ENCODE peak calls at places on chromosome 22, in eight cellular contexts. U is HL-60, V is tibial nerve, C is cardiac muscle cell, Q is AG09309, H is cardiac fibroblast, I is vagina, Y is body of pancreas. G is an unnamed sample.

GRCh38 chr22:31082606-31083376 is 1.7 kb downstream of the SMTN start:
- DNase-seq in U (peak), V (peak), C (peak), Q (no peak), H (peak), I (no peak), Y (peak), G (peak)

GRCh38 chr22:24402460-24403192 is 24.8 kb upstream of the ADORA2A start:
- DNase-seq in U (peak), V (peak), C (peak), Q (peak), H (peak), I (no peak), Y (peak), G (peak)

GRCh38 chr22:31348766-31349165 is 2.6 kb upstream of the PATZ1 start:
- DNase-seq in U (no peak), V (no peak), C (no peak), Q (no peak), H (no peak), I (no peak), Y (no peak), G (no peak)

GRCh38 chr22:29617922-29618629 is 14.6 kb downstream of the NF2 start:
- DNase-seq in U (no peak), V (no peak), C (peak), Q (no peak), H (peak), I (no peak), Y (no peak), G (peak)

GRCh38 chr22:47379037-47379436 is 616.6 kb downstream of the TBC1D22A start:
- DNase-seq in U (no peak), V (no peak), C (no peak), Q (no peak), H (no peak), I (no peak), Y (no peak), G (no peak)

GRCh38 chr22:28373841-28374240 is 305.8 kb downstream of the TTC28 start:
- DNase-seq in U (no peak), V (no peak), C (no peak), Q (no peak), H (peak), I (no peak), Y (no peak), G (peak)

GRCh38 chr22:26921726-26922125 is 264.3 kb downstream of the MIAT start:
- DNase-seq in U (no peak), V (no peak), C (no peak), Q (no peak), H (no peak), I (no peak), Y (no peak), G (no peak)

GRCh38 chr22:50585781-50586180 is 3.1 kb upstream of the CHKB start:
- DNase-seq in U (no peak), V (no peak), C (no peak), Q (no peak), H (no peak), I (no peak), Y (no peak), G (no peak)

GRCh38 chr22:29780781-29781676 is 13.9 kb downstream of the UQCR10 start:
- DNase-seq in U (no peak), V (no peak), C (no peak), Q (peak), H (peak), I (no peak), Y (no peak), G (peak)

GRCh38 chr22:35299217-35299716 is 427 bp upstream of the TOM1 start:
- DNase-seq in U (no peak), V (no peak), C (no peak), Q (no peak), H (peak), I (no peak), Y (no peak), G (peak)

GRCh38 chr22:25403752-25404471 is 160.6 kb upstream of the GRK3 start:
- DNase-seq in U (peak), V (no peak), C (peak), Q (peak), H (peak), I (peak), Y (no peak), G (peak)

GRCh38 chr22:47757741-47758140 is 995.3 kb downstream of the TBC1D22A start:
- DNase-seq in U (no peak), V (no peak), C (no peak), Q (no peak), H (no peak), I (no peak), Y (no peak), G (peak)

GRCh38 chr22:43851979-43852307 is 10.4 kb downstream of the SULT4A1 start:
- DNase-seq in U (no peak), V (no peak), C (no peak), Q (no peak), H (no peak), I (no peak), Y (no peak), G (no peak)

GRCh38 chr22:26428515-26429457 is at the start of gene ASPHD2:
- DNase-seq in U (peak), V (peak), C (peak), Q (no peak), H (peak), I (no peak), Y (peak), G (peak)

GRCh38 chr22:22720201-22720723 is 75.8 kb downstream of the GGTLC2 start:
- DNase-seq in U (peak), V (peak), C (no peak), Q (no peak), H (peak), I (no peak), Y (no peak), G (peak)

GRCh38 chr22:24937114-24937513 is 9.4 kb downstream of the LHFPL7 start:
- DNase-seq in U (peak), V (no peak), C (peak), Q (no peak), H (peak), I (no peak), Y (no peak), G (peak)

GRCh38 chr22:30781271-30781875 is 86.7 kb downstream of the OSBP2 start:
- DNase-seq in U (no peak), V (no peak), C (no peak), Q (no peak), H (no peak), I (no peak), Y (no peak), G (no peak)

GRCh38 chr22:26912985-26913384 is 255.6 kb downstream of the MIAT start:
- DNase-seq in U (no peak), V (no peak), C (no peak), Q (no peak), H (no peak), I (no peak), Y (no peak), G (no peak)

GRCh38 chr22:30000566-30000965 is 79.7 kb upstream of the HORMAD2 start:
- DNase-seq in U (no peak), V (no peak), C (no peak), Q (no peak), H (no peak), I (no peak), Y (no peak), G (no peak)

GRCh38 chr22:50269573-50270301 is 443 bp downstream of the MAPK11 start:
- DNase-seq in U (no peak), V (no peak), C (peak), Q (no peak), H (peak), I (no peak), Y (no peak), G (no peak)

GRCh38 chr22:28711820-28712777 is 29.5 kb downstream of the CHEK2 start:
- DNase-seq in U (no peak), V (peak), C (no peak), Q (peak), H (peak), I (no peak), Y (no peak), G (peak)

GRCh38 chr22:23251445-23252093 is 71.3 kb downstream of the BCR start:
- DNase-seq in U (no peak), V (no peak), C (no peak), Q (no peak), H (no peak), I (no peak), Y (peak), G (no peak)

DNA sequence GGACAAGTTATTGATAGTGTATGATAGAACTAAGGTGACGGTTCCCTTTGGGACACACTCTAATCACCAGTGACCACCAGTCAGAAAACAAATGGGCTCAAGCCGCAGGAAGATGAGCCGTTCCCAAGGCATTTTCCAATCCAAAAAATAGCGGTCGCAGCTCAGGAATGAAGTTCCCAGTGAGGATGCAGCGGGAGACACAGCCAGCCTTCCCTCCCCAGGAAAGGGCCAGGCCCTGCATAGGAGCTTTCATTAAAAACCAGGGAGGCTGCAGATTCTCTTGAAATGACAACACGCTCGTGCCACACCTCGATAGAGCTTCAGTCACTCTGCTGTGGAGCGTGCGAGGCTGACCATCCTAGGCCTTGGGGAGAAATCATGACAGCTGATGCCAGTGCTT is 65.8 kb upstream of the WNT7B start:
- DNase-seq in U (no peak), V (no peak), C (no peak), Q (no peak), H (no peak), I (no peak), Y (peak), G (no peak)
- H3K4me3 ChIP-seq in U (no peak), V (no peak), C (no peak), Q (no peak), H (no peak), I (peak), Y (no peak), G (no peak)

GRCh38 chr22:45963821-45964220 is 13.1 kb downstream of the WNT7B start:
- DNase-seq in U (no peak), V (no peak), C (no peak), Q (no peak), H (no peak), I (no peak), Y (no peak), G (no peak)

GRCh38 chr22:45964926-45965564 is 11.9 kb downstream of the WNT7B start:
- DNase-seq in U (no peak), V (no peak), C (no peak), Q (no peak), H (no peak), I (no peak), Y (no peak), G (no peak)

GRCh38 chr22:45965565-45965962 is 11.4 kb downstream of the WNT7B start:
- DNase-seq in U (no peak), V (no peak), C (no peak), Q (no peak), H (no peak), I (no peak), Y (no peak), G (no peak)

GRCh38 chr22:45962756-45963155 is 14.2 kb downstream of the WNT7B start:
- DNase-seq in U (no peak), V (no peak), C (no peak), Q (no peak), H (no peak), I (no peak), Y (no peak), G (no peak)

DNA sequence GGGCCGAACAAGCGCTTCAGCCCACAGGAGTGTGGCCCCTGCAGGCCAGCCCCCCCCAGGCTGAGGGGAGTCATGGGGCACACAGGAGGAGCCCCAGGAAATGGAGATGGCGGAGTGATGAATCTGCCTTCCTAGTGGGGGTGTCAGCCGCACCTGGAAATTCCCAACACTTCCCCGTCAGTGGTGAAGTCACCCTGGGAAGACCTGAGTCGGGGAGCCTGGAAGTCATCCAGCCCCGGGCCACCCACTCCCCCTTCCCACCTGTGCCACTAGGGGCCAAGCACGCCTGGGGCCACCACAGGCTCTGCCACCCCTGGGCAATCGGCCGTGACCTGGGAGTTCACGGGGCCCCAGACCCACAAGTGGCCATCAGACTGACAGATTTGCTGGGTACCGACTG is 12.6 kb downstream of the WNT7B start:
- DNase-seq in U (no peak), V (no peak), C (no peak), Q (no peak), H (no peak), I (no peak), Y (no peak), G (no peak)
- H3K4me3 ChIP-seq in U (no peak), V (no peak), C (no peak), Q (no peak), H (no peak), I (no peak), Y (no peak), G (no peak)

GRCh38 chr22:41947181-41948080 is 479 bp upstream of the CENPM start:
- DNase-seq in U (no peak), V (no peak), C (no peak), Q (no peak), H (no peak), I (no peak), Y (no peak), G (no peak)
- H3K4me3 ChIP-seq in U (peak), V (peak), C (peak), Q (peak), H (peak), I (peak), Y (peak), G (peak)

DNA sequence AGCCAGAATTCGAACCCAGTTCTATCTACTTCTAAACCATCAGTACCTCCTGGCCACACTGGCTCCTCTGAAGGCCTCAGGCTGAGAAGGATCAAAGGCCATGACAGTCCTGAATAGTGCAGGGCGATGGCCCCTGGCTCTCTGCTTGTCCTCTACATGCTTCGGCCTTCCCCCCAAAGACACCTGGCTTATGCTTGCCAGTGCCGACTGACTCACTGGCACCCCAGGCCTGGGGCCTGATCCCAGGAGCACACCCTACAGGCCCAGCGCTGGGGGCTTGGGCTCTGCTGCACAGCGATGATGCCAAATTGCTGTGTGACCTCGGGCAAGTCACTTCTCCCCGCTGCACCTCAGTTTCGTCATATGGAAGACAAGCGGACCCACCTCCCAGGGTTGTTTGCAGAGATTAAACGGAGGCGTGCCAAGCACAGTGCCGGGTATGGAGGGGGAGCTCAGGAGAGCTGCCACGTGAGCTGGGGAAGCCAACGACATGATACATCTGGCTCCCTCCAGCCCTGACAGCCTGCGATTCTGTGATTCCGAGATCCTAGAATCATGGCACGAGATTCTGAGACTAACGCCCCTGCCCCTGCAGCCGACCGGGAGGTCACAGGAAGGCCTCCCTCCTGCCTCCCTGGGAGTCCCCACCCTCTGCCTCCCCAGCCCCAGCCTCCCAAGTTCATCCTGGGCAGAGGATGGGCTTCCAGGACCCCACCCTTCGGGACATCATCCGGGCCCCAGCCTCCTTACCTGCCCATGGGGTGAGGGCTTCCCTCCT is 1.0 kb downstream of the SSTR3 start:
- DNase-seq in U (no peak), V (no peak), C (no peak), Q (no peak), H (no peak), I (no peak), Y (no peak), G (no peak)
- H3K4me3 ChIP-seq in U (no peak), V (no peak), C (no peak), Q (no peak), H (no peak), I (no peak), Y (no peak), G (no peak)

GRCh38 chr22:16807109-16807508 is 18.1 kb downstream of the XKR3 start:
- DNase-seq in U (no peak), V (no peak), C (no peak), Q (no peak), H (no peak), I (no peak), Y (no peak), G (no peak)
- H3K4me3 ChIP-seq in U (no peak), V (no peak), C (no peak), Q (no peak), H (no peak), I (no peak), Y (no peak), G (no peak)

DNA sequence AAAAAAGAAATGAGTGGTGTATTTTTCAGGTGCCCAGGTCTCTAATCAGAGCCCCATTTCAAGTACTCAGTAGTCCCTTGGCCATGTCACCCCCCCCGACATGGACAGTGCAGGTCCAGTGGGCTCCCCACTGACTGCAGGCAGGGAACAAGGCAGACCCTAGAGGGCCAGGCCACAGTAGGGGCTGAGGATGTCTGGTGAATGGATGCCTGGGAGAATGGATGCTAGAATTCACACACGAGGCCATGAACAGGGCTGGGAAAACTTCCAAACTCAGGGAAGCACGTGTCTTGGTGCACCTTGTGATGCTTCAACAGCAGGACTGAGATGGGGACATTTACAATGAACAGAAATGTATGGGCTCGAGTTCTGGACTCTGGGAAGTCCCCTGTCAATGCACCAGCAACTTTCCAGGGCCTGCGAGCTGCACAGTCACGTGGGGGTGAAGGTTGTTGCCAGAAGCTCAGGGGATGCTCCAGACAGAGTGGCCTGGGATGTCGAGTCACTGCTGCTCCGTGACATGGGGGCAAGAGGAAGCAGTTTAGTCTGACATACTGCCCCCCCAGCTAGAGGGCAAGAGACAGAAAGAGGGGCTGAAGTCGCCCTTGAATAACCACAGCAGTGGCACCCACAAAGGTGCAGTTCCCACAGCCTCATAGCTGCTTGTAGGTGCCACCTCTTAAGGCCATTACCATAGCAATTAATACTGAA is 3.1 kb downstream of the APOBEC3G start:
- DNase-seq in U (no peak), V (no peak), C (no peak), Q (no peak), H (no peak), I (no peak), Y (no peak), G (no peak)
- H3K4me3 ChIP-seq in U (no peak), V (no peak), C (no peak), Q (no peak), H (no peak), I (no peak), Y (no peak), G (no peak)

GRCh38 chr22:42653992-42654391 is 4.8 kb upstream of the CYB5R3 start:
- DNase-seq in U (no peak), V (no peak), C (no peak), Q (no peak), H (no peak), I (no peak), Y (no peak), G (no peak)
- H3K4me3 ChIP-seq in U (no peak), V (no peak), C (no peak), Q (no peak), H (no peak), I (no peak), Y (no peak), G (no peak)

DNA sequence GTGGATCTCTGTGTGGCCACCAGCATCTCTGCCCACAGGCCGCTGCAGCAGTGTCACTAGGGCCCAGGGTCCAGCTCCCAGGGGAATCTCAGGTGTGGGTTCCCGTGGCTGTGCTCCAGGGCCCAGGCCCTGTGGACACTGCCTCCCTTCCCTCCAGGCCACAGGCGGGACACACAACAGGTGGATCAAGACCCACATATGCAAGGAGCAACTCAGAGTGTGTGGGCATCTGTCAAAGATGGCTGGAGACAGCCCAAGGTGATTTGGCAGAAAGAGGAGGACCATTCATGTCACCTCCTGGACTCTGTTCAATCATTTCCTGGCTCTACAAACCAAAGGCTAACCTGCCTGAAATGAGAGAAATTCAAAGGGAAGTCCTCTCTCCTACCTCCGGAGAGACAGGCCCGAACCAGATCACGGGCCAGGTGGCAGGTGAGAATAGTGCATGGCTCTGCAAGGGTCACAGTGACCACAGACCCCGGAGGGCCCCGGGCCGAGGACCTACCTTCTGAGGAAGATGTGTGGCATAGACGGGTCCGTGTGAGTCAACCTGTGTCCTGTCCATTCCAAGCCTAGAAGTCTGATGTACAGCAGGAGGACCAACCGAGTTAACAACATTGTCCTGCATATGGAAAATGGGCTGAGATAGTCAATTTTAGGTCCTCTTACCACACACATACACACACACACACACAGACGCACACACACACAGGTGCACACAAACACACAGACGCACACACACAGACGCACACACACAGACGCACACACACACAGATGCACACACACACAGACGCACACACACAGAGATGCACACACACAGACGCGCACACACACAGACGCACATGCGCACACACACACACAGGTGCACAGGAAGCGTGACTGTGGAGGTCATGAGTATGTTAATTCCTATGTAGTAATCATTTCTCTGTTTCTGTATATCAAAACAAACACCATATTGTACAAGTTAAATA is 1068.5 kb downstream of the BRD1 start:
- DNase-seq in U (no peak), V (no peak), C (no peak), Q (no peak), H (no peak), I (peak), Y (no peak), G (no peak)
- H3K4me3 ChIP-seq in U (no peak), V (no peak), C (no peak), Q (no peak), H (no peak), I (no peak), Y (no peak), G (no peak)

GRCh38 chr22:20431520-20432237 is 5.9 kb downstream of the SCARF2 start:
- DNase-seq in U (no peak), V (no peak), C (no peak), Q (no peak), H (no peak), I (no peak), Y (no peak), G (no peak)
- H3K4me3 ChIP-seq in U (no peak), V (peak), C (peak), Q (no peak), H (no peak), I (peak), Y (no peak), G (no peak)